ENCODE peak calls at places on chromosomes 1 and 21, in eight cellular contexts. M, K, E, L, S, O, T and I are unnamed samples.

GRCh38 chr1:230230948-230231738 is 164.1 kb downstream of the GALNT2 start:
- DNase-seq in M (no peak), T (no peak), L (no peak), O (no peak), S (no peak), K (no peak), E (no peak), I (peak)

GRCh38 chr1:180911640-180912161 is 996 bp upstream of the KIAA1614 start:
- DNase-seq in E (no peak), L (no peak), O (no peak), S (peak), M (no peak), K (no peak), T (no peak), I (no peak)

GRCh38 chr1:246152986-246153431 is 354.1 kb downstream of the SMYD3 start:
- DNase-seq in M (no peak), L (no peak), O (no peak), E (no peak), S (no peak), K (no peak), T (peak), I (no peak)

GRCh38 chr1:216815239-216815955 is 92.2 kb upstream of the ESRRG start:
- DNase-seq in L (no peak), T (no peak), O (peak), K (no peak), M (peak), E (no peak), S (peak), I (peak)

GRCh38 chr1:3074297-3074741 is 5.3 kb downstream of the PRDM16 start:
- DNase-seq in E (no peak), K (no peak), M (no peak), O (no peak), S (no peak), L (peak), T (no peak), I (no peak)

GRCh38 chr1:70090875-70091274 is 114.5 kb downstream of the LRRC40 start:
- DNase-seq in M (no peak), L (no peak), T (no peak), K (peak), E (no peak), S (no peak), O (peak), I (no peak)

GRCh38 chr21:30620522-30620921 is at the start of gene KRTAP20-4:
- DNase-seq in K (no peak), O (no peak), S (no peak), E (no peak), M (no peak), T (no peak), L (no peak), I (no peak)

GRCh38 chr1:145927916-145928647 is 798 bp upstream of the RBM8A start:
- DNase-seq in L (no peak), E (peak), M (no peak), S (no peak), T (no peak), K (no peak), O (no peak), I (peak)

GRCh38 chr1:165637427-165637826 is 6.4 kb downstream of the MGST3 start:
- DNase-seq in T (no peak), M (no peak), E (no peak), S (peak), K (no peak), O (peak), L (no peak), I (peak)

GRCh38 chr1:110880708-110881374 is 7.9 kb downstream of the CD53 start:
- DNase-seq in S (no peak), E (no peak), M (no peak), K (peak), O (no peak), T (no peak), L (no peak), I (no peak)

GRCh38 chr1:93623875-93624274 is 57.8 kb downstream of the BCAR3 start:
- DNase-seq in M (no peak), O (no peak), E (no peak), K (peak), L (no peak), S (no peak), T (no peak), I (no peak)

GRCh38 chr1:24427469-24427862 is 11.9 kb downstream of the NIPAL3 start:
- DNase-seq in S (no peak), O (no peak), K (no peak), T (no peak), E (no peak), M (no peak), L (no peak), I (no peak)

GRCh38 chr1:118987431-118988185 is 535 bp downstream of the TBX15 start:
- DNase-seq in O (no peak), S (peak), M (no peak), E (no peak), K (no peak), T (no peak), L (no peak), I (no peak)
- H3K27ac ChIP-seq in O (no peak), S (no peak), M (no peak), E (no peak), K (no peak), T (no peak), L (no peak), I (no peak)

GRCh38 chr1:211326528-211327340 is at the start of gene TRAF5:
- DNase-seq in S (peak), E (peak), T (no peak), L (peak), K (peak), O (no peak), M (peak), I (peak)

GRCh38 chr1:211327341-211327921 is 798 bp downstream of the TRAF5 start:
- DNase-seq in T (no peak), L (no peak), O (no peak), E (peak), M (no peak), K (peak), S (no peak), I (peak)

GRCh38 chr1:211328084-211328694 is 1.6 kb downstream of the TRAF5 start:
- DNase-seq in K (no peak), L (no peak), S (no peak), O (no peak), M (no peak), T (no peak), E (no peak), I (no peak)

GRCh38 chr1:211324992-211325775 is 1.4 kb upstream of the TRAF5 start:
- DNase-seq in O (no peak), M (no peak), S (no peak), T (no peak), K (no peak), E (no peak), L (no peak), I (no peak)

GRCh38 chr1:211326140-211326527 is 499 bp upstream of the TRAF5 start:
- DNase-seq in M (no peak), K (no peak), T (no peak), S (no peak), E (no peak), O (no peak), L (no peak), I (no peak)
- H3K27ac ChIP-seq in M (peak), K (no peak), T (no peak), S (no peak), E (peak), O (no peak), L (peak), I (peak)

DNA sequence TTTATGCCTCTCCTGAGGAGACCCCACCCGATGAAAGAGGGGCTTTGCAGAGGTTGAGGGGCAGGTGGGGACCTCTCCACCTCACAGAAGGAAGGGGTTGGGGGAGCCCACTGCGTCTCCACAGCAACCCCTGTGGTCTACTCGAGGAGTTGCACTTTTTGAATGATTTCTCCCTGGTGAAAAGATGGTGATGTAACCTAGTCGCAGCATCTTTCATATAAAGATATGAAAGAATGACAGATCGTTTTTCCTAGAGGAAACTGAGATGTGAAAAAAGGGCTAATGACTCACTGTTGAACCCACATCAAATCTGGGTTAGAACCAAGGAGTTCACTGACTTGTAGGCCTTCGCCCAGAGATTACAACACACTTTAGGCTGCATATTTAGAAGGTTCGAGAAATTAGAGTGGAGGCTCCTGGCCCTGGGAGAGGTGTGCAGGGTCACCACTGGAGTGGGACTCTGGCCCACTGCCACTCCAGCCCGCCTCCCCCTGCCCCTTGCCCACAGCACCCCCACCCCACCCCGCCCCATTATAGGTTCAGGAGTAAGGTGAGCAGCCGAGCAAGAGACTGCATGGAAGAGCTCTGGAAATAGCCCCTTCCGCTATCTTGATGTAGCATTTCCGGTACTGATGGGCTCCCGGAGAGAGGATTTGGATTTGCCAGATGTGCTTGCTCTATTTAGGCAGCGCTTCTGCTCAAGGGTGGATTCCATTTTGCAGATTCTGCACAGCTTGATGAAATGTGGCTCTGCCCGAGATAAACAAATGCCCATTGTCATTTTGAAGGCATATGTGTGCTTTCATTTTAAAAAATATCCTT is 6.7 kb downstream of the TGFB2 start:
- DNase-seq in K (peak), S (peak), L (no peak), M (no peak), O (no peak), E (peak), T (peak), I (no peak)
- H3K27ac ChIP-seq in K (peak), S (peak), L (peak), M (peak), O (peak), E (no peak), T (peak), I (peak)

GRCh38 chr1:21289127-21289526 is 1.1 kb downstream of the ECE1 start:
- DNase-seq in S (no peak), K (no peak), T (no peak), L (no peak), O (no peak), M (no peak), E (no peak), I (no peak)

GRCh38 chr1:21291964-21292363 is 1.7 kb upstream of the ECE1 start:
- DNase-seq in M (no peak), T (no peak), O (no peak), L (no peak), E (no peak), K (no peak), S (no peak), I (no peak)

GRCh38 chr1:21289700-21290545 is at the start of gene ECE1:
- DNase-seq in L (peak), T (peak), E (peak), M (peak), S (peak), O (no peak), K (no peak), I (peak)

GRCh38 chr1:21291184-21291583 is 921 bp upstream of the ECE1 start:
- DNase-seq in M (no peak), T (no peak), E (no peak), K (no peak), S (no peak), O (no peak), L (no peak), I (no peak)

DNA sequence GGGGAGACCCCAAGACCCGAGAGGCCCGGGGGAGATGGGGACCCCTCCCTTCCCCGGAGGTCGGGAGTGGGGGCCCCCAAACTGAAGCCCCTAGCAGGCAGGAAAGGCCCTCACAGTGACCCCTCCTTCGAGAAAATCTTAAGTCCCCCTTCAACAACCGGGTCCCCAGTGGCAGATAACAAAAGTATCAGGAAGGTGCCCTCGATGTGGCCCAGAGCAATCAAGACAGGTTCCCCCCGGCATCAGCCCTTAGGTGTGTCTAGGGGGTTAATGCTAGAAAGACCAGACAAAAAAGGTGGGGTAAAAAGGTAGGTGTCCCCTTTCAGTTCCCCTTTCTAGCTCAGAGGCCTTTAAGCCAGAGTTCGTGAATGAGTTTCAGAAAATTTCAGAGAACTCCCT is 282 bp upstream of the ECE1 start:
- DNase-seq in E (peak), O (no peak), L (no peak), M (no peak), T (no peak), K (no peak), S (no peak), I (no peak)
- H3K27ac ChIP-seq in E (no peak), O (no peak), L (peak), M (peak), T (no peak), K (peak), S (peak), I (peak)

GRCh38 chr1:47794530-47794929 is 202.7 kb downstream of the TRABD2B start:
- DNase-seq in M (no peak), L (no peak), S (no peak), E (no peak), O (no peak), T (no peak), K (no peak), I (no peak)
- H3K27ac ChIP-seq in M (no peak), L (no peak), S (no peak), E (no peak), O (no peak), T (no peak), K (no peak), I (no peak)

GRCh38 chr1:116391207-116391606 is 18.2 kb downstream of the ATP1A1 start:
- DNase-seq in S (no peak), E (no peak), T (no peak), M (no peak), O (no peak), L (no peak), K (no peak), I (no peak)
- H3K27ac ChIP-seq in S (peak), E (no peak), T (no peak), M (peak), O (no peak), L (no peak), K (no peak), I (no peak)

GRCh38 chr21:41220208-41220733 is 52.3 kb downstream of the BACE2 start:
- DNase-seq in L (no peak), O (no peak), T (no peak), K (no peak), M (no peak), S (no peak), E (no peak), I (no peak)
- H3K27ac ChIP-seq in L (no peak), O (no peak), T (no peak), K (no peak), M (no peak), S (no peak), E (no peak), I (no peak)

GRCh38 chr1:17010601-17011438 is 908 bp downstream of the ATP13A2 start:
- DNase-seq in L (peak), E (peak), O (no peak), K (peak), S (peak), T (no peak), M (peak), I (peak)
- H3K27ac ChIP-seq in L (peak), E (peak), O (no peak), K (no peak), S (no peak), T (no peak), M (peak), I (no peak)